ENCODE peak calls at places on chromosome 7, in six cellular contexts. D is right atrium auricular region, W is lung, X is coronary artery, R is lower leg skin, B is AG04449. N is an unnamed sample.

GRCh38 chr7:19122018-19122588 is 4.7 kb upstream of the TWIST1 start:
- DNase-seq in R (no peak), B (no peak), D (no peak), X (no peak), W (no peak), N (no peak)

GRCh38 chr7:158084555-158084954 is 503.1 kb downstream of the PTPRN2 start:
- DNase-seq in X (no peak), W (no peak), R (no peak), B (no peak), D (no peak), N (no peak)

GRCh38 chr7:154680894-154681659 is 321.8 kb downstream of the PAXIP1 start:
- DNase-seq in W (no peak), B (no peak), X (no peak), R (no peak), D (no peak), N (no peak)

GRCh38 chr7:151140826-151141225 is 26.7 kb downstream of the GBX1 start:
- DNase-seq in D (no peak), X (peak), R (no peak), W (no peak), B (no peak), N (no peak)

GRCh38 chr7:74418538-74418937 is 35.2 kb upstream of the GTF2IRD1 start:
- DNase-seq in W (no peak), R (no peak), D (no peak), B (no peak), X (no peak), N (no peak)

GRCh38 chr7:105794741-105795729 is 81.4 kb downstream of the ATXN7L1 start:
- DNase-seq in W (no peak), R (no peak), B (no peak), X (peak), D (no peak), N (no peak)

GRCh38 chr7:94580601-94581000 is 71.0 kb downstream of the CASD1 start:
- DNase-seq in W (peak), B (no peak), D (no peak), R (no peak), X (no peak), N (no peak)

GRCh38 chr7:41828911-41829310 is 126.0 kb upstream of the INHBA start:
- DNase-seq in D (no peak), B (no peak), X (no peak), R (no peak), W (no peak), N (no peak)

GRCh38 chr7:106644999-106645398 is 16.0 kb downstream of the CCDC71L start:
- DNase-seq in B (no peak), X (no peak), D (no peak), R (no peak), W (no peak), N (no peak)

GRCh38 chr7:81407094-81407493 is 362.8 kb downstream of the HGF start:
- DNase-seq in X (no peak), D (no peak), R (no peak), B (no peak), W (no peak), N (no peak)

GRCh38 chr7:151769189-151769821 is 107.6 kb downstream of the PRKAG2 start:
- DNase-seq in X (no peak), D (no peak), W (no peak), R (no peak), B (no peak), N (no peak)

DNA sequence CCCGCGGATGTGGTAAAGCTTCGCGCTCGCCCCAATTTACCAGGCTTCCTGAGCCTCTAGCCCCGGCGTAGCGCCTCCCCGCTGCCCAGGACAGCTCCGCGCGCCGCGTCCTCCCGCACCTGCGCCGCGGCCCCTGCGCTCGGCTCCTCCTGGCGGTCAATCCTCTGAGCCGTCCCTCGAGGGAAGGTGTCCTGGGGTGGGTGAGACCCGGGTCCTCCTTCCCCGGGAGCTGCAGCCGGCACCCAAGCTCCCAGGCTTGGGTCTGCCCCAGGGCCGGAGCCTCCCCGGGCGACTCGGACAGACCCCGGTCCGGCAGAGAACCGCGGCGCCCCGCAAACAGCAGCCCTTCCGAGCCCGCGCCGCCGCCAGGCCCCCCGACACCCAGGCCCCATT is 512 bp downstream of the OSBPL3 start:
- DNase-seq in W (peak), R (no peak), B (no peak), D (peak), X (no peak), N (peak)
- TF ChIP-seq CTCF in W (peak), R (no peak), B (peak), D (peak), X (no peak), N (no peak)

GRCh38 chr7:22660732-22661131 is 66.3 kb upstream of the IL6 start:
- DNase-seq in B (no peak), X (no peak), W (no peak), D (peak), R (no peak), N (no peak)
- TF ChIP-seq CTCF in B (no peak), X (no peak), W (no peak), D (no peak), R (no peak), N (no peak)

DNA sequence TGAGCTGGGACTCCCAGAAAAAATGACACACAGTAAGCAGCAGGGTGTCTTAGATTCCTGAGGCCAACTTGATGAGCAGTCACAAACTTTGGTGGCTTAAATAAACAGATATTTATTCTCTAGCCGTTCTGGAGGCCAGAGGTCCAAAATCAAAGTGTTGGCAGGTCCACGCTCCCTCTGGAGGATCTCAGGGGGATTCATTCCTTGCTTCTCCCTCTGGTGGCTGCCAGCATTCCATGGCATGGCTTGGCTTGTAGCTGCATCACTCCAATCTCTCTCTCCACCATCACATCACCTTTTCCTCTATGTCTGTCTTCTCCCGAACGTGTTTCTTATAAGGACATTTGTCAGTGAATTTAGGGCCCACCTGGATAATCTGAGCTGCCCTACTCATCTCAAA is 98.4 kb downstream of the OSBPL3 start:
- DNase-seq in X (no peak), D (no peak), R (no peak), B (no peak), W (no peak), N (no peak)
- TF ChIP-seq CTCF in X (no peak), D (no peak), R (no peak), B (peak), W (no peak), N (no peak)

DNA sequence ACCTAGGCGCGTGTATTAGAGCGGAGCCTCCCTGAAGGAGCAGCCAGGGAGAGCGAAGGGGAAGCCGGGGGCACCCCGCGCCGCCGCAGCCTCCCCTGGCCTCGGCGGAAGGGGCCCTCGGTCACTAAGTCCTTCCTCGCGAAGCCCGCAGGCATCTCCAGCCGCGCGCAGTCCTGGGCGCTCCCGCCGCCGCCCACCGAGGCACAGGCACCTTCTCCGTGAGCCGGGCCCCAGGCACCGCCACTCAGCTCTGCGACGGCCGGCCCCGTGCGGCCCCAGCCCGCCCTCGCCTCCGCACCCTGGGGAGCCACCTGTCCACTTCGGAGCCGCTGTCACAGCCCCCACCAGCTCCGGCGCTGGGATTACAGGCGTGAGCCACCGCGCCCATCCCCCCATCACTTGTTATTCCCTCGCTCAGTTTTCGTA is 80.8 kb downstream of the ZNF467 start:
- DNase-seq in R (no peak), B (no peak), X (no peak), D (no peak), W (no peak), N (no peak)
- TF ChIP-seq CTCF in R (no peak), B (no peak), X (no peak), D (no peak), W (no peak), N (no peak)

DNA sequence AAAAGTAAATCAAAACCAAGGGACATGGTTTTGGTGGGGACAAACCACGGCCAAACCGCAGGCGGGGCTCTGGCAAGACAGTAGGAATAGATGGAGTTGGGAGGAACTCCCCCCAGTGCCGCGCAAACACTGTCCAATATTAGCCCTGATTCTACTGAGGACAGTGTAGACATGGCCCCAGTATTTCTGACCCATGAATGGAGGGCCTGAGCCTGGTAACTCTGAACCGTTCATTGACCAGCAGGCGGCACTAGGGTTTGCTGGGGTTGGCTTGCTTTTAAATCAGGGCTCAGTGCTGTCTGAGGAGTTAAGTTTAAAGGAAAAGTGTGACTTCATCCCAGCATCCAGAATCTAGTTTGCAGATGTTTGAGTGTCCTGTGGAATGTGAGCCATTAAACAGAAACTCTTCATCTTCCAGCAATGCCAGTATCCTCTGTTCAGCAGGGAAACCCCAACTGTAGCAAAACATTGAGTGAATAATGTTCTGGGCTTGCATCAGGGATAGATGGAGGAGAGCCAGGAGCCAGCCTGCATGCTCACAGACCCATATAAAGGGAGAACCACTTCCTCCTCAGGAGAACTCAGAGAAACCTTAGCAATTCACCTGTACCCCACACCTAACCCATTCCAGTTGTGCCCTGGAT is 147.4 kb upstream of the PRSS58 start:
- DNase-seq in D (no peak), B (peak), X (no peak), W (no peak), R (no peak), N (no peak)
- TF ChIP-seq CTCF in D (no peak), B (peak), X (no peak), W (no peak), R (no peak), N (no peak)

GRCh38 chr7:32357535-32358277 is 132.5 kb downstream of the LSM5 start:
- DNase-seq in W (no peak), R (no peak), B (no peak), X (no peak), D (no peak), N (no peak)
- TF ChIP-seq CTCF in W (no peak), R (no peak), B (no peak), X (no peak), D (peak), N (no peak)

GRCh38 chr7:117217121-117217520 is 105.7 kb downstream of the WNT2 start:
- DNase-seq in W (no peak), X (no peak), R (no peak), D (no peak), B (no peak), N (no peak)
- TF ChIP-seq CTCF in W (no peak), X (no peak), R (no peak), D (no peak), B (no peak), N (no peak)

GRCh38 chr7:38373155-38373554 is 99.7 kb upstream of the TARP start:
- DNase-seq in X (no peak), R (no peak), W (no peak), D (no peak), B (no peak), N (no peak)

GRCh38 chr7:38367301-38367700 is 93.9 kb upstream of the TARP start:
- DNase-seq in B (no peak), W (no peak), D (no peak), R (no peak), X (no peak), N (no peak)

GRCh38 chr7:38369816-38370493 is 96.5 kb upstream of the TARP start:
- DNase-seq in D (peak), R (peak), W (peak), B (peak), X (peak), N (peak)

GRCh38 chr7:38368191-38368605 is 94.8 kb upstream of the TARP start:
- DNase-seq in D (no peak), B (peak), W (peak), X (no peak), R (no peak), N (peak)
- TF ChIP-seq CTCF in D (peak), B (peak), W (peak), X (peak), R (no peak), N (peak)